ENCODE peak calls at places on chromosome 14, in five cellular contexts. A is activated B cell treated with CpG ODN at 0.5 μM for 24 hours; Z is stimulated activated CD4-positive, alpha-beta T cell treated with anti-CD3 and anti-CD28 coated beads, TNF-alpha, amount 100 ng/mL, for 1 hour; X is astrocyte of the spinal cord; W is C1 segment of cervical spinal cord. R is an unnamed sample.

GRCh38 chr14:23861666-23862065 is 91.9 kb upstream of the DHRS4 start:
- DNase-seq in A (no peak), Z (no peak), X (no peak), W (no peak), R (no peak)

GRCh38 chr14:92568621-92569479 is 55.3 kb downstream of the RIN3 start:
- DNase-seq in A (peak), Z (no peak), X (no peak), W (no peak), R (peak)

GRCh38 chr14:69260979-69261605 is 1.1 kb downstream of the GALNT16 start:
- DNase-seq in A (peak), Z (no peak), X (no peak), W (no peak), R (no peak)

GRCh38 chr14:100873083-100873482 is 30.4 kb downstream of the RTL1 start:
- DNase-seq in A (no peak), Z (no peak), X (no peak), W (no peak), R (no peak)

GRCh38 chr14:101819251-101819990 is 57.9 kb downstream of the PPP2R5C start:
- DNase-seq in A (no peak), Z (peak), X (no peak), W (no peak), R (no peak)

GRCh38 chr14:59276235-59276634 is 87.8 kb downstream of the DAAM1 start:
- DNase-seq in A (no peak), Z (no peak), X (no peak), W (no peak), R (no peak)

GRCh38 chr14:92464156-92464555 is 49.4 kb upstream of the RIN3 start:
- DNase-seq in A (no peak), Z (no peak), X (no peak), W (no peak), R (no peak)

GRCh38 chr14:99241314-99242035 is 30.5 kb downstream of the BCL11B start:
- DNase-seq in A (no peak), Z (no peak), X (no peak), W (no peak), R (no peak)

GRCh38 chr14:91317381-91318313 is 73.1 kb upstream of the GPR68 start:
- DNase-seq in A (peak), Z (peak), X (no peak), W (no peak), R (peak)

GRCh38 chr14:30928462-30928861 is 54.1 kb downstream of the COCH start:
- DNase-seq in A (no peak), Z (no peak), X (peak), W (no peak), R (no peak)